ENCODE peak calls at places on chromosomes 11 and 22, in eight cellular contexts. One of them, this sample, is unnamed.

GRCh38 chr11:111449696-111450479 is 62.3 kb downstream of the BTG4 start:
- DNase-seq in body of pancreas: no peak
- DNase-seq in uterus: no peak
- DNase-seq in IMR-90: no peak
- DNase-seq in adrenal gland: no peak
- DNase-seq in K562: no peak
- DNase-seq in endothelial cell of umbilical vein: no peak
- DNase-seq in stomach: no peak
- DNase-seq in this sample: no peak

GRCh38 chr11:66951927-66952337 is 6.3 kb downstream of the PC start:
- DNase-seq in body of pancreas: peak
- DNase-seq in uterus: no peak
- DNase-seq in IMR-90: peak
- DNase-seq in adrenal gland: no peak
- DNase-seq in K562: no peak
- DNase-seq in endothelial cell of umbilical vein: peak
- DNase-seq in stomach: peak
- DNase-seq in this sample: no peak

GRCh38 chr11:78319453-78319955 is 98.1 kb downstream of the GAB2 start:
- DNase-seq in body of pancreas: no peak
- DNase-seq in uterus: peak
- DNase-seq in IMR-90: peak
- DNase-seq in adrenal gland: no peak
- DNase-seq in K562: no peak
- DNase-seq in endothelial cell of umbilical vein: peak
- DNase-seq in stomach: no peak
- DNase-seq in this sample: no peak

GRCh38 chr22:27768027-27768640 is 33.4 kb downstream of the MN1 start:
- DNase-seq in body of pancreas: no peak
- DNase-seq in uterus: no peak
- DNase-seq in IMR-90: no peak
- DNase-seq in adrenal gland: no peak
- DNase-seq in K562: no peak
- DNase-seq in endothelial cell of umbilical vein: no peak
- DNase-seq in stomach: no peak
- DNase-seq in this sample: no peak

GRCh38 chr11:42631223-42631843 is 680.5 kb upstream of the API5 start:
- DNase-seq in body of pancreas: no peak
- DNase-seq in uterus: no peak
- DNase-seq in IMR-90: no peak
- DNase-seq in adrenal gland: peak
- DNase-seq in K562: no peak
- DNase-seq in endothelial cell of umbilical vein: peak
- DNase-seq in stomach: no peak
- DNase-seq in this sample: peak

GRCh38 chr11:118657238-118657637 is 22.2 kb downstream of the TREH start:
- DNase-seq in body of pancreas: no peak
- DNase-seq in uterus: no peak
- DNase-seq in IMR-90: no peak
- DNase-seq in adrenal gland: no peak
- DNase-seq in K562: peak
- DNase-seq in endothelial cell of umbilical vein: no peak
- DNase-seq in stomach: no peak
- DNase-seq in this sample: no peak

GRCh38 chr11:60169264-60169915 is 13.5 kb downstream of the MS4A6A start:
- DNase-seq in body of pancreas: peak
- DNase-seq in uterus: peak
- DNase-seq in IMR-90: no peak
- DNase-seq in adrenal gland: no peak
- DNase-seq in K562: no peak
- DNase-seq in endothelial cell of umbilical vein: peak
- DNase-seq in stomach: peak
- DNase-seq in this sample: peak

GRCh38 chr11:86671386-86672006 is 920 bp downstream of the ME3 start:
- DNase-seq in body of pancreas: peak
- DNase-seq in uterus: peak
- DNase-seq in IMR-90: no peak
- DNase-seq in adrenal gland: peak
- DNase-seq in K562: no peak
- DNase-seq in endothelial cell of umbilical vein: peak
- DNase-seq in stomach: peak
- DNase-seq in this sample: no peak

GRCh38 chr11:3995307-3995706 is 99.3 kb upstream of the RRM1 start:
- DNase-seq in body of pancreas: no peak
- DNase-seq in uterus: no peak
- DNase-seq in IMR-90: no peak
- DNase-seq in adrenal gland: no peak
- DNase-seq in K562: no peak
- DNase-seq in endothelial cell of umbilical vein: no peak
- DNase-seq in stomach: no peak
- DNase-seq in this sample: no peak

GRCh38 chr11:27720277-27720830 is 20.1 kb upstream of the BDNF start:
- DNase-seq in body of pancreas: no peak
- DNase-seq in uterus: no peak
- DNase-seq in IMR-90: peak
- DNase-seq in adrenal gland: no peak
- DNase-seq in K562: peak
- DNase-seq in endothelial cell of umbilical vein: peak
- DNase-seq in stomach: no peak
- DNase-seq in this sample: no peak

GRCh38 chr11:83349371-83349770 is 63.2 kb upstream of the CCDC90B start:
- DNase-seq in body of pancreas: no peak
- DNase-seq in uterus: no peak
- DNase-seq in IMR-90: no peak
- DNase-seq in adrenal gland: no peak
- DNase-seq in K562: no peak
- DNase-seq in endothelial cell of umbilical vein: no peak
- DNase-seq in stomach: no peak
- DNase-seq in this sample: no peak
- TF ChIP-seq POLR2A in body of pancreas: no peak
- TF ChIP-seq POLR2A in uterus: no peak
- TF ChIP-seq POLR2A in IMR-90: no peak
- TF ChIP-seq POLR2A in adrenal gland: no peak
- TF ChIP-seq POLR2A in K562: no peak
- TF ChIP-seq POLR2A in endothelial cell of umbilical vein: no peak
- TF ChIP-seq POLR2A in stomach: no peak
- TF ChIP-seq POLR2A in this sample: no peak

GRCh38 chr11:65623177-65623576 is 7.6 kb downstream of the PCNX3 start:
- DNase-seq in body of pancreas: no peak
- DNase-seq in uterus: no peak
- DNase-seq in IMR-90: no peak
- DNase-seq in adrenal gland: no peak
- DNase-seq in K562: no peak
- DNase-seq in endothelial cell of umbilical vein: no peak
- DNase-seq in stomach: no peak
- DNase-seq in this sample: no peak

GRCh38 chr11:65627202-65627601 is 10.7 kb upstream of the SIPA1 start:
- DNase-seq in body of pancreas: no peak
- DNase-seq in uterus: no peak
- DNase-seq in IMR-90: no peak
- DNase-seq in adrenal gland: no peak
- DNase-seq in K562: no peak
- DNase-seq in endothelial cell of umbilical vein: no peak
- DNase-seq in stomach: no peak
- DNase-seq in this sample: no peak

GRCh38 chr11:65623852-65624616 is 8.5 kb downstream of the PCNX3 start:
- DNase-seq in body of pancreas: no peak
- DNase-seq in uterus: no peak
- DNase-seq in IMR-90: no peak
- DNase-seq in adrenal gland: no peak
- DNase-seq in K562: no peak
- DNase-seq in endothelial cell of umbilical vein: no peak
- DNase-seq in stomach: no peak
- DNase-seq in this sample: no peak

GRCh38 chr11:65625628-65626342 is 10.2 kb downstream of the PCNX3 start:
- DNase-seq in body of pancreas: no peak
- DNase-seq in uterus: no peak
- DNase-seq in IMR-90: no peak
- DNase-seq in adrenal gland: peak
- DNase-seq in K562: peak
- DNase-seq in endothelial cell of umbilical vein: peak
- DNase-seq in stomach: peak
- DNase-seq in this sample: no peak

DNA sequence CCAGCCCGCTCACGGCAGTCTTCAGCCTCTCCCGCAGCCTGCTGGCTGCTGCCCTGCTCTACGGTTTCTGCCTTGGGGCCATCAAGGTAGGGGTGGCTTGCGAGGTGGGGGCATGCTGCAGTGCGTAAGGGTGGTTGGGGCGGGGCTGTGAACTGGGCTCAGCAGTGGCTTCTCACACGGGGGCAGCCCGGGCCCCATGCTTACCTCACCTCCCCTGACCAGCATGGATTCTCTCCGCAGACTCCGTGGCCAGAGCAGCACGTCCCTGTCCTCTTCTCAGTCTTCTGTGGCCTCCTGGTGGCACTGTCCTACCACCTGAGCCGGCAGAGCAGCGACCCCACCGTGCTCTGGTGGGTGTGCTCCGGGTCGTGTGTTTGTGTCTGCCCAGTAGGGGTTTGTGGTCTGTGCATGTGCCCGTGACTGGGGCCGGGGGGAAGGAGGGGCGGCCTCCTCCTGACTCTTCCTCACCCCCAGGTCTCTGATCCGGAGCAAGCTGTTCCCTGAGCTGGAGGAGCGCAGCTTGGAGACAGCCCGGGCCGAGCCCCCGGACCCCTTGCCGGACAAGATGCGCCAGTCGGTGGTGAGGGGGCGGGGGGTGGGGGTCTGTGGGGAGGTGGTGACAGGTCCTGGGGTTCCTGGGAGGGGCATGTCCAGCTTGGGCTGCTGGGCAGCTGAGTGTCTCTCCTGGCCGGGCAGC is 9.5 kb downstream of the PCNX3 start:
- DNase-seq in body of pancreas: no peak
- DNase-seq in uterus: no peak
- DNase-seq in IMR-90: no peak
- DNase-seq in adrenal gland: no peak
- DNase-seq in K562: no peak
- DNase-seq in endothelial cell of umbilical vein: no peak
- DNase-seq in stomach: no peak
- DNase-seq in this sample: no peak
- TF ChIP-seq POLR2A in body of pancreas: no peak
- TF ChIP-seq POLR2A in uterus: no peak
- TF ChIP-seq POLR2A in IMR-90: no peak
- TF ChIP-seq POLR2A in adrenal gland: no peak
- TF ChIP-seq POLR2A in K562: no peak
- TF ChIP-seq POLR2A in endothelial cell of umbilical vein: no peak
- TF ChIP-seq POLR2A in stomach: no peak
- TF ChIP-seq POLR2A in this sample: no peak

GRCh38 chr11:46616551-46617450 is at the start of gene HARBI1:
- DNase-seq in body of pancreas: peak
- DNase-seq in uterus: peak
- DNase-seq in IMR-90: peak
- DNase-seq in adrenal gland: peak
- DNase-seq in K562: peak
- DNase-seq in endothelial cell of umbilical vein: peak
- DNase-seq in stomach: peak
- DNase-seq in this sample: peak

GRCh38 chr11:46615756-46616155 is 1.3 kb downstream of the HARBI1 start:
- DNase-seq in body of pancreas: no peak
- DNase-seq in uterus: no peak
- DNase-seq in IMR-90: peak
- DNase-seq in adrenal gland: no peak
- DNase-seq in K562: no peak
- DNase-seq in endothelial cell of umbilical vein: no peak
- DNase-seq in stomach: no peak
- DNase-seq in this sample: peak

GRCh38 chr11:46618789-46619188 is 1.4 kb downstream of the ATG13 start:
- DNase-seq in body of pancreas: no peak
- DNase-seq in uterus: no peak
- DNase-seq in IMR-90: no peak
- DNase-seq in adrenal gland: no peak
- DNase-seq in K562: no peak
- DNase-seq in endothelial cell of umbilical vein: no peak
- DNase-seq in stomach: peak
- DNase-seq in this sample: no peak

GRCh38 chr11:46612326-46612725 is 4.7 kb downstream of the HARBI1 start:
- DNase-seq in body of pancreas: no peak
- DNase-seq in uterus: no peak
- DNase-seq in IMR-90: no peak
- DNase-seq in adrenal gland: no peak
- DNase-seq in K562: no peak
- DNase-seq in endothelial cell of umbilical vein: no peak
- DNase-seq in stomach: no peak
- DNase-seq in this sample: no peak

GRCh38 chr11:46617451-46618314 is at the start of gene ATG13:
- DNase-seq in body of pancreas: peak
- DNase-seq in uterus: peak
- DNase-seq in IMR-90: peak
- DNase-seq in adrenal gland: peak
- DNase-seq in K562: peak
- DNase-seq in endothelial cell of umbilical vein: peak
- DNase-seq in stomach: peak
- DNase-seq in this sample: peak
- TF ChIP-seq POLR2A in body of pancreas: no peak
- TF ChIP-seq POLR2A in uterus: no peak
- TF ChIP-seq POLR2A in IMR-90: peak
- TF ChIP-seq POLR2A in adrenal gland: no peak
- TF ChIP-seq POLR2A in K562: peak
- TF ChIP-seq POLR2A in endothelial cell of umbilical vein: no peak
- TF ChIP-seq POLR2A in stomach: no peak
- TF ChIP-seq POLR2A in this sample: no peak

GRCh38 chr11:36192723-36193619 is 96.3 kb downstream of the COMMD9 start:
- DNase-seq in body of pancreas: no peak
- DNase-seq in uterus: no peak
- DNase-seq in IMR-90: no peak
- DNase-seq in adrenal gland: no peak
- DNase-seq in K562: peak
- DNase-seq in endothelial cell of umbilical vein: no peak
- DNase-seq in stomach: no peak
- DNase-seq in this sample: no peak

GRCh38 chr11:36196476-36197099 is 92.6 kb downstream of the COMMD9 start:
- DNase-seq in body of pancreas: no peak
- DNase-seq in uterus: peak
- DNase-seq in IMR-90: peak
- DNase-seq in adrenal gland: no peak
- DNase-seq in K562: no peak
- DNase-seq in endothelial cell of umbilical vein: no peak
- DNase-seq in stomach: no peak
- DNase-seq in this sample: no peak

GRCh38 chr11:36195496-36196346 is 93.5 kb downstream of the COMMD9 start:
- DNase-seq in body of pancreas: no peak
- DNase-seq in uterus: no peak
- DNase-seq in IMR-90: peak
- DNase-seq in adrenal gland: no peak
- DNase-seq in K562: no peak
- DNase-seq in endothelial cell of umbilical vein: peak
- DNase-seq in stomach: no peak
- DNase-seq in this sample: no peak

GRCh38 chr11:36187618-36188017 is 101.6 kb downstream of the COMMD9 start:
- DNase-seq in body of pancreas: no peak
- DNase-seq in uterus: no peak
- DNase-seq in IMR-90: no peak
- DNase-seq in adrenal gland: no peak
- DNase-seq in K562: no peak
- DNase-seq in endothelial cell of umbilical vein: no peak
- DNase-seq in stomach: no peak
- DNase-seq in this sample: no peak

DNA sequence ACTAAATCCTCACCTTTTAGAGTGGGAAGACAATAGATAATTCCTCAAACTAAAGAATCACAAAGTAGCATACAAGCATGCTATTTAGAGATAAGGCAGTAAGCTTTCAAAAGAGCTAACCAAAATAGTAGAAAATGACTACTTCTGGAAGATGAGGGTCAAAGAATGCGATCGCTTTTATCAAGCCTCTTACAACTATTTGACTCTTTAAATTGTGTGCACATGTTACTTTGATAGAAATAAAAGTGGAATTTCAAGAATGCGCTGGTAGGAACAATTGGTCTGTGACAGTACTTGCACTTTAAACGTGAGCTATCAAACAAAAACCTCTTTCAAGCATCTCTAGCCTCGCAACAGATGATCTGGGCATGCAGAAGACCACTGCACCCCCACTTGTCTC is 97.3 kb downstream of the COMMD9 start:
- DNase-seq in body of pancreas: no peak
- DNase-seq in uterus: no peak
- DNase-seq in IMR-90: no peak
- DNase-seq in adrenal gland: no peak
- DNase-seq in K562: no peak
- DNase-seq in endothelial cell of umbilical vein: no peak
- DNase-seq in stomach: no peak
- DNase-seq in this sample: no peak
- TF ChIP-seq POLR2A in body of pancreas: no peak
- TF ChIP-seq POLR2A in uterus: no peak
- TF ChIP-seq POLR2A in IMR-90: no peak
- TF ChIP-seq POLR2A in adrenal gland: no peak
- TF ChIP-seq POLR2A in K562: no peak
- TF ChIP-seq POLR2A in endothelial cell of umbilical vein: no peak
- TF ChIP-seq POLR2A in stomach: no peak
- TF ChIP-seq POLR2A in this sample: no peak